ENCODE peak calls at places on chromosomes 5 and 9, in seven cellular contexts. One of them, this sample, is unnamed. For H3K4me1, the result is how much of the 10 kb centered on the place peaks cover.

GRCh38 chr9:75169623-75170022 is 81.3 kb downstream of the OSTF1 start:
- DNase-seq in CD4-positive, CD25-positive, alpha-beta regulatory T cell: no peak
- DNase-seq in adrenal gland: no peak
- DNase-seq in right atrium auricular region: no peak
- DNase-seq in aorta: no peak
- DNase-seq in effector memory CD4-positive, alpha-beta T cell: no peak
- DNase-seq in K562: peak
- DNase-seq in this sample: no peak

GRCh38 chr5:105030153-105030552 is 1467.6 kb upstream of the NUDT12 start:
- DNase-seq in K562: no peak
- DNase-seq in right atrium auricular region: no peak
- DNase-seq in aorta: no peak
- DNase-seq in adrenal gland: no peak
- DNase-seq in effector memory CD4-positive, alpha-beta T cell: no peak
- DNase-seq in CD4-positive, CD25-positive, alpha-beta regulatory T cell: no peak
- DNase-seq in this sample: no peak

GRCh38 chr9:88652876-88653275 is 117.9 kb downstream of the NXNL2 start:
- DNase-seq in K562: no peak
- DNase-seq in effector memory CD4-positive, alpha-beta T cell: no peak
- DNase-seq in right atrium auricular region: no peak
- DNase-seq in CD4-positive, CD25-positive, alpha-beta regulatory T cell: no peak
- DNase-seq in aorta: no peak
- DNase-seq in adrenal gland: no peak
- DNase-seq in this sample: no peak

GRCh38 chr5:178107889-178108288 is 5.4 kb upstream of the N4BP3 start:
- DNase-seq in adrenal gland: no peak
- DNase-seq in CD4-positive, CD25-positive, alpha-beta regulatory T cell: no peak
- DNase-seq in right atrium auricular region: no peak
- DNase-seq in aorta: no peak
- DNase-seq in K562: no peak
- DNase-seq in effector memory CD4-positive, alpha-beta T cell: no peak
- DNase-seq in this sample: no peak

GRCh38 chr9:23842531-23843129 is 16.6 kb upstream of the ELAVL2 start:
- DNase-seq in K562: no peak
- DNase-seq in adrenal gland: no peak
- DNase-seq in effector memory CD4-positive, alpha-beta T cell: no peak
- DNase-seq in CD4-positive, CD25-positive, alpha-beta regulatory T cell: no peak
- DNase-seq in aorta: no peak
- DNase-seq in right atrium auricular region: no peak
- DNase-seq in this sample: no peak

GRCh38 chr5:154840435-154841272 is 9.7 kb downstream of the FAXDC2 start:
- DNase-seq in adrenal gland: no peak
- DNase-seq in K562: peak
- DNase-seq in effector memory CD4-positive, alpha-beta T cell: no peak
- DNase-seq in aorta: no peak
- DNase-seq in right atrium auricular region: no peak
- DNase-seq in CD4-positive, CD25-positive, alpha-beta regulatory T cell: no peak
- DNase-seq in this sample: no peak

GRCh38 chr9:136564379-136564988 is 18.6 kb upstream of the NOTCH1 start:
- DNase-seq in aorta: peak
- DNase-seq in CD4-positive, CD25-positive, alpha-beta regulatory T cell: no peak
- DNase-seq in adrenal gland: peak
- DNase-seq in K562: peak
- DNase-seq in right atrium auricular region: peak
- DNase-seq in effector memory CD4-positive, alpha-beta T cell: no peak
- DNase-seq in this sample: no peak

GRCh38 chr9:101083451-101083850 is 54.9 kb downstream of the PLPPR1 start:
- DNase-seq in CD4-positive, CD25-positive, alpha-beta regulatory T cell: no peak
- DNase-seq in effector memory CD4-positive, alpha-beta T cell: no peak
- DNase-seq in adrenal gland: no peak
- DNase-seq in aorta: no peak
- DNase-seq in right atrium auricular region: no peak
- DNase-seq in K562: no peak
- DNase-seq in this sample: no peak

GRCh38 chr9:106888992-106889631 is 26.1 kb downstream of the ZNF462 start:
- DNase-seq in right atrium auricular region: no peak
- DNase-seq in adrenal gland: no peak
- DNase-seq in CD4-positive, CD25-positive, alpha-beta regulatory T cell: no peak
- DNase-seq in effector memory CD4-positive, alpha-beta T cell: no peak
- DNase-seq in aorta: no peak
- DNase-seq in K562: no peak
- DNase-seq in this sample: no peak

GRCh38 chr9:109771084-109771483 is 8.9 kb upstream of the PALM2AKAP2 start:
- DNase-seq in K562: no peak
- DNase-seq in adrenal gland: no peak
- DNase-seq in CD4-positive, CD25-positive, alpha-beta regulatory T cell: no peak
- DNase-seq in effector memory CD4-positive, alpha-beta T cell: no peak
- DNase-seq in right atrium auricular region: no peak
- DNase-seq in aorta: no peak
- DNase-seq in this sample: no peak

GRCh38 chr9:95211028-95211427 is 106.5 kb downstream of the FANCC start:
- DNase-seq in K562: peak
- DNase-seq in effector memory CD4-positive, alpha-beta T cell: no peak
- DNase-seq in adrenal gland: peak
- DNase-seq in aorta: no peak
- DNase-seq in right atrium auricular region: no peak
- DNase-seq in CD4-positive, CD25-positive, alpha-beta regulatory T cell: no peak
- DNase-seq in this sample: peak

GRCh38 chr5:155772009-155772662 is 554.8 kb upstream of the SGCD start:
- DNase-seq in CD4-positive, CD25-positive, alpha-beta regulatory T cell: no peak
- DNase-seq in right atrium auricular region: no peak
- DNase-seq in adrenal gland: no peak
- DNase-seq in aorta: no peak
- DNase-seq in effector memory CD4-positive, alpha-beta T cell: no peak
- DNase-seq in K562: no peak
- DNase-seq in this sample: no peak

GRCh38 chr9:78539904-78540303 is 243.0 kb downstream of the PSAT1 start:
- DNase-seq in adrenal gland: no peak
- DNase-seq in CD4-positive, CD25-positive, alpha-beta regulatory T cell: no peak
- DNase-seq in aorta: no peak
- DNase-seq in right atrium auricular region: no peak
- DNase-seq in K562: no peak
- DNase-seq in effector memory CD4-positive, alpha-beta T cell: no peak
- DNase-seq in this sample: no peak

GRCh38 chr5:65163698-65164097 is 318.0 kb downstream of the ADAMTS6 start:
- DNase-seq in aorta: no peak
- DNase-seq in CD4-positive, CD25-positive, alpha-beta regulatory T cell: no peak
- DNase-seq in adrenal gland: no peak
- DNase-seq in right atrium auricular region: no peak
- DNase-seq in K562: no peak
- DNase-seq in effector memory CD4-positive, alpha-beta T cell: no peak
- DNase-seq in this sample: no peak

GRCh38 chr5:143063175-143063970 is 293.2 kb downstream of the ARHGAP26 start:
- DNase-seq in effector memory CD4-positive, alpha-beta T cell: no peak
- DNase-seq in aorta: peak
- DNase-seq in right atrium auricular region: no peak
- DNase-seq in CD4-positive, CD25-positive, alpha-beta regulatory T cell: no peak
- DNase-seq in adrenal gland: peak
- DNase-seq in K562: no peak
- DNase-seq in this sample: no peak

GRCh38 chr5:15495026-15495425 is 5.0 kb upstream of the FBXL7 start:
- DNase-seq in CD4-positive, CD25-positive, alpha-beta regulatory T cell: no peak
- DNase-seq in right atrium auricular region: no peak
- DNase-seq in adrenal gland: no peak
- DNase-seq in effector memory CD4-positive, alpha-beta T cell: no peak
- DNase-seq in K562: no peak
- DNase-seq in aorta: no peak
- DNase-seq in this sample: peak

DNA sequence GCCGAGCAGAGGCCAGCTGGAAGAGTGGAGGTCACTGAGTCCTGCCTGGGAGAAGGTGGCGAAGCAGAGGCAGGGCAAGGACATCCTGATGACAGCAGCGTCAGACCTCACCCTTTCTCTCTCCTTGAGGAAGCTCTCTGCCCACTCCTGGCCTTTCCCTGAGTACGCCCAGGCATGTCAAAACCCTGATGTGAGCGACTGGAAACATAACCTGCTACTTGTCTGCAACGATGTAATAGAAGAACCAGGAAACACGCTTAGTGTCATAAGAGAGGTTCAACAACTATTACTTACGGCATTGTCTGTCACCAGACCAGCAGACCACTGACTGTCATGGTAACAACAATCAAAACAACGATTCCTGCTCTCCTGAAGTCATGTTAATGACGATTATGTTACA is 152.4 kb downstream of the ACTL7B start:
- DNase-seq in CD4-positive, CD25-positive, alpha-beta regulatory T cell: no peak
- DNase-seq in right atrium auricular region: no peak
- DNase-seq in K562: no peak
- DNase-seq in adrenal gland: no peak
- DNase-seq in effector memory CD4-positive, alpha-beta T cell: no peak
- DNase-seq in aorta: no peak
- DNase-seq in this sample: no peak
- H3K4me1 ChIP-seq in CD4-positive, CD25-positive, alpha-beta regulatory T cell: under half
- H3K4me1 ChIP-seq in right atrium auricular region: under half
- H3K4me1 ChIP-seq in K562: under half
- H3K4me1 ChIP-seq in adrenal gland: under half
- H3K4me1 ChIP-seq in effector memory CD4-positive, alpha-beta T cell: under half
- H3K4me1 ChIP-seq in aorta: under half
- H3K4me1 ChIP-seq in this sample: under half

GRCh38 chr5:33490071-33490665 is 49.4 kb downstream of the TARS1 start:
- DNase-seq in aorta: no peak
- DNase-seq in CD4-positive, CD25-positive, alpha-beta regulatory T cell: no peak
- DNase-seq in K562: no peak
- DNase-seq in adrenal gland: no peak
- DNase-seq in right atrium auricular region: no peak
- DNase-seq in effector memory CD4-positive, alpha-beta T cell: no peak
- DNase-seq in this sample: no peak
- H3K4me1 ChIP-seq in aorta: under half
- H3K4me1 ChIP-seq in CD4-positive, CD25-positive, alpha-beta regulatory T cell: under half
- H3K4me1 ChIP-seq in K562: under half
- H3K4me1 ChIP-seq in adrenal gland: under half
- H3K4me1 ChIP-seq in right atrium auricular region: under half
- H3K4me1 ChIP-seq in effector memory CD4-positive, alpha-beta T cell: under half
- H3K4me1 ChIP-seq in this sample: under half

GRCh38 chr9:2023532-2023931 is 8.4 kb downstream of the SMARCA2 start:
- DNase-seq in right atrium auricular region: no peak
- DNase-seq in adrenal gland: peak
- DNase-seq in CD4-positive, CD25-positive, alpha-beta regulatory T cell: peak
- DNase-seq in K562: peak
- DNase-seq in aorta: no peak
- DNase-seq in effector memory CD4-positive, alpha-beta T cell: no peak
- DNase-seq in this sample: no peak
- H3K4me1 ChIP-seq in right atrium auricular region: half or more
- H3K4me1 ChIP-seq in adrenal gland: half or more
- H3K4me1 ChIP-seq in CD4-positive, CD25-positive, alpha-beta regulatory T cell: half or more
- H3K4me1 ChIP-seq in K562: under half
- H3K4me1 ChIP-seq in aorta: under half
- H3K4me1 ChIP-seq in effector memory CD4-positive, alpha-beta T cell: half or more
- H3K4me1 ChIP-seq in this sample: under half

GRCh38 chr9:130128251-130128650 is 44.0 kb upstream of the NCS1 start:
- DNase-seq in effector memory CD4-positive, alpha-beta T cell: peak
- DNase-seq in adrenal gland: no peak
- DNase-seq in K562: no peak
- DNase-seq in aorta: no peak
- DNase-seq in right atrium auricular region: no peak
- DNase-seq in CD4-positive, CD25-positive, alpha-beta regulatory T cell: peak
- DNase-seq in this sample: no peak
- H3K4me1 ChIP-seq in effector memory CD4-positive, alpha-beta T cell: under half
- H3K4me1 ChIP-seq in adrenal gland: under half
- H3K4me1 ChIP-seq in K562: under half
- H3K4me1 ChIP-seq in aorta: under half
- H3K4me1 ChIP-seq in right atrium auricular region: under half
- H3K4me1 ChIP-seq in CD4-positive, CD25-positive, alpha-beta regulatory T cell: under half
- H3K4me1 ChIP-seq in this sample: under half

GRCh38 chr9:7960615-7961014 is 161.0 kb upstream of the DMAC1 start:
- DNase-seq in effector memory CD4-positive, alpha-beta T cell: no peak
- DNase-seq in right atrium auricular region: no peak
- DNase-seq in adrenal gland: no peak
- DNase-seq in K562: no peak
- DNase-seq in aorta: no peak
- DNase-seq in CD4-positive, CD25-positive, alpha-beta regulatory T cell: no peak
- DNase-seq in this sample: no peak
- H3K4me1 ChIP-seq in effector memory CD4-positive, alpha-beta T cell: under half
- H3K4me1 ChIP-seq in right atrium auricular region: under half
- H3K4me1 ChIP-seq in adrenal gland: under half
- H3K4me1 ChIP-seq in K562: under half
- H3K4me1 ChIP-seq in aorta: under half
- H3K4me1 ChIP-seq in CD4-positive, CD25-positive, alpha-beta regulatory T cell: under half
- H3K4me1 ChIP-seq in this sample: under half

GRCh38 chr5:81006955-81007636 is 46.9 kb downstream of the RASGRF2 start:
- DNase-seq in K562: no peak
- DNase-seq in adrenal gland: no peak
- DNase-seq in right atrium auricular region: no peak
- DNase-seq in CD4-positive, CD25-positive, alpha-beta regulatory T cell: peak
- DNase-seq in aorta: no peak
- DNase-seq in effector memory CD4-positive, alpha-beta T cell: peak
- DNase-seq in this sample: no peak
- H3K4me1 ChIP-seq in K562: under half
- H3K4me1 ChIP-seq in adrenal gland: under half
- H3K4me1 ChIP-seq in right atrium auricular region: under half
- H3K4me1 ChIP-seq in CD4-positive, CD25-positive, alpha-beta regulatory T cell: under half
- H3K4me1 ChIP-seq in aorta: under half
- H3K4me1 ChIP-seq in effector memory CD4-positive, alpha-beta T cell: under half
- H3K4me1 ChIP-seq in this sample: under half

DNA sequence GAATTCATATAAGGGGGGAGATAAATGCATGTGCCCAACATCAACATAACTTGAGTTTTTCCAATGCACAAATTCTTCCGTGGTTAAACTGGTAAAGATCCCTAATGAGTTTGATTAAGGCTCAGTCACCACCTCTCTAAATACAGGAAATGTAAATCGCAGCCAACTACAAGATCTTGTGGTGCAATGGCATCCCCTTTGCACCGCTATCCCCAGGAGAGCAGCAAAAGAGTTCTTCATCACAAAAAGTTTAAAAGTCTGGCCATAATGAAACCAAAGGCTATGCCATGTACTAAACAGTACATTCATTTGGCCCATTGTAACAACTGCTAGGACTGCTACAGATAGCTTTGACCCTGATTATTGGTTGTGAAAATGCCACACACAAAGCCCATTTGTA is 44.6 kb downstream of the ZNF608 start:
- DNase-seq in K562: no peak
- DNase-seq in aorta: no peak
- DNase-seq in right atrium auricular region: no peak
- DNase-seq in CD4-positive, CD25-positive, alpha-beta regulatory T cell: no peak
- DNase-seq in adrenal gland: no peak
- DNase-seq in effector memory CD4-positive, alpha-beta T cell: no peak
- DNase-seq in this sample: no peak
- H3K4me1 ChIP-seq in K562: under half
- H3K4me1 ChIP-seq in aorta: under half
- H3K4me1 ChIP-seq in right atrium auricular region: half or more
- H3K4me1 ChIP-seq in CD4-positive, CD25-positive, alpha-beta regulatory T cell: under half
- H3K4me1 ChIP-seq in adrenal gland: under half
- H3K4me1 ChIP-seq in effector memory CD4-positive, alpha-beta T cell: under half
- H3K4me1 ChIP-seq in this sample: under half

GRCh38 chr9:92896037-92896436 is 18.2 kb upstream of the ZNF484 start:
- DNase-seq in adrenal gland: no peak
- DNase-seq in effector memory CD4-positive, alpha-beta T cell: no peak
- DNase-seq in CD4-positive, CD25-positive, alpha-beta regulatory T cell: no peak
- DNase-seq in K562: no peak
- DNase-seq in right atrium auricular region: no peak
- DNase-seq in aorta: no peak
- DNase-seq in this sample: no peak
- H3K4me1 ChIP-seq in adrenal gland: under half
- H3K4me1 ChIP-seq in effector memory CD4-positive, alpha-beta T cell: under half
- H3K4me1 ChIP-seq in CD4-positive, CD25-positive, alpha-beta regulatory T cell: under half
- H3K4me1 ChIP-seq in K562: under half
- H3K4me1 ChIP-seq in right atrium auricular region: under half
- H3K4me1 ChIP-seq in aorta: under half
- H3K4me1 ChIP-seq in this sample: under half

GRCh38 chr5:141869040-141869439 is 9.2 kb downstream of the PCDH1 start:
- DNase-seq in effector memory CD4-positive, alpha-beta T cell: no peak
- DNase-seq in aorta: no peak
- DNase-seq in K562: no peak
- DNase-seq in CD4-positive, CD25-positive, alpha-beta regulatory T cell: no peak
- DNase-seq in right atrium auricular region: no peak
- DNase-seq in adrenal gland: no peak
- DNase-seq in this sample: no peak
- H3K4me1 ChIP-seq in effector memory CD4-positive, alpha-beta T cell: under half
- H3K4me1 ChIP-seq in aorta: under half
- H3K4me1 ChIP-seq in K562: under half
- H3K4me1 ChIP-seq in CD4-positive, CD25-positive, alpha-beta regulatory T cell: under half
- H3K4me1 ChIP-seq in right atrium auricular region: under half
- H3K4me1 ChIP-seq in adrenal gland: under half
- H3K4me1 ChIP-seq in this sample: under half

This sample was measured in BE2C.